ENCODE peak calls at places on chromosomes 6 and 20, in ten cellular contexts. L, I, F, K, J, B, C, Z, D and Y are unnamed samples.

GRCh38 chr20:64080013-64080812 is at the start of gene OPRL1:
- DNase-seq in L (no peak), I (peak; percentile 41), F (no peak), K (no peak), J (peak; percentile 72), B (no peak), C (no peak), Z (peak; percentile 38), D (no peak), Y (peak; percentile 50)

GRCh38 chr6:169172435-169172834 is 81.2 kb downstream of the THBS2 start:
- DNase-seq in L (peak; percentile 34), I (no peak), F (no peak), K (no peak), J (peak; percentile 58), B (peak; percentile 93), C (no peak), Z (peak; percentile 92), D (no peak), Y (no peak)

GRCh38 chr6:68233623-68234022 is 401.5 kb upstream of the ADGRB3 start:
- DNase-seq in L (no peak), I (no peak), F (peak; percentile 79), K (no peak), J (no peak), B (peak; percentile 68), C (no peak), Z (no peak), D (no peak), Y (no peak)

GRCh38 chr20:25314497-25315417 is 66.9 kb downstream of the PYGB start:
- DNase-seq in L (no peak), I (no peak), F (no peak), K (no peak), J (no peak), B (no peak), C (peak; percentile 43), Z (no peak), D (no peak), Y (no peak)

GRCh38 chr6:35084511-35085203 is 56.5 kb downstream of the TCP11 start:
- DNase-seq in L (no peak), I (no peak), F (no peak), K (peak; percentile 30), J (no peak), B (no peak), C (peak; percentile 50), Z (no peak), D (no peak), Y (no peak)

GRCh38 chr6:14944593-14944992 is 301.3 kb upstream of the JARID2 start:
- DNase-seq in L (no peak), I (no peak), F (peak; percentile 87), K (no peak), J (no peak), B (peak; percentile 10), C (no peak), Z (no peak), D (no peak), Y (no peak)

GRCh38 chr6:43896474-43896873 is 126.5 kb downstream of the VEGFA start:
- DNase-seq in L (no peak), I (no peak), F (no peak), K (no peak), J (no peak), B (no peak), C (no peak), Z (no peak), D (no peak), Y (no peak)

GRCh38 chr6:112466378-112467151 is 119.4 kb downstream of the RFPL4B start:
- DNase-seq in L (no peak), I (no peak), F (peak; percentile 83), K (no peak), J (no peak), B (peak; percentile 76), C (no peak), Z (no peak), D (peak; percentile 12), Y (no peak)

GRCh38 chr6:94361304-94362060 is 942.1 kb upstream of the EPHA7 start:
- DNase-seq in L (no peak), I (no peak), F (no peak), K (peak; percentile 46), J (no peak), B (no peak), C (no peak), Z (no peak), D (no peak), Y (no peak)

GRCh38 chr6:68634503-68635411 is at the start of gene ADGRB3:
- DNase-seq in L (peak; percentile 66), I (peak; percentile 2), F (peak; percentile 27), K (peak; percentile 88), J (peak; percentile 91), B (peak; percentile 70), C (peak; percentile 83), Z (peak; percentile 65), D (peak; percentile 90), Y (peak; percentile 27)

GRCh38 chr6:40352527-40353170 is 234.5 kb downstream of the LRFN2 start:
- DNase-seq in L (no peak), I (no peak), F (no peak), K (peak; percentile 42), J (no peak), B (no peak), C (no peak), Z (no peak), D (no peak), Y (no peak)

GRCh38 chr20:61230166-61230565 is 21.9 kb upstream of the CDH4 start:
- DNase-seq in L (no peak), I (no peak), F (no peak), K (peak; percentile 54), J (no peak), B (no peak), C (no peak), Z (no peak), D (no peak), Y (no peak)

GRCh38 chr6:1384549-1385128 is 4.7 kb upstream of the FOXF2 start:
- DNase-seq in L (no peak), I (no peak), F (no peak), K (peak; percentile 71), J (no peak), B (no peak), C (no peak), Z (no peak), D (no peak), Y (no peak)

GRCh38 chr6:18477301-18477941 is 90.3 kb downstream of the RNF144B start:
- DNase-seq in L (no peak), I (no peak), F (peak; percentile 29), K (no peak), J (no peak), B (peak; percentile 13), C (no peak), Z (no peak), D (no peak), Y (no peak)

GRCh38 chr6:31713465-31713864 is 1.7 kb upstream of the LY6G6D start:
- DNase-seq in L (no peak), I (no peak), F (no peak), K (no peak), J (no peak), B (no peak), C (no peak), Z (no peak), D (no peak), Y (no peak)

GRCh38 chr6:151300267-151300930 is 60.6 kb downstream of the AKAP12 start:
- DNase-seq in L (no peak), I (no peak), F (no peak), K (no peak), J (no peak), B (peak; percentile 79), C (no peak), Z (no peak), D (peak; percentile 3), Y (no peak)

GRCh38 chr20:8428988-8429387 is 296.9 kb downstream of the PLCB1 start:
- DNase-seq in L (no peak), I (no peak), F (no peak), K (no peak), J (no peak), B (no peak), C (no peak), Z (no peak), D (no peak), Y (no peak)

GRCh38 chr20:3919352-3919751 is 30.2 kb downstream of the PANK2 start:
- DNase-seq in L (no peak), I (no peak), F (no peak), K (no peak), J (no peak), B (peak; percentile 60), C (no peak), Z (no peak), D (no peak), Y (no peak)

GRCh38 chr20:53655909-53656652 is 62.4 kb upstream of the ZNF217 start:
- DNase-seq in L (no peak), I (no peak), F (peak; percentile 32), K (no peak), J (no peak), B (peak; percentile 57), C (no peak), Z (no peak), D (no peak), Y (no peak)

GRCh38 chr20:47761478-47762047 is 23.7 kb downstream of the SULF2 start:
- DNase-seq in L (no peak), I (no peak), F (no peak), K (peak; percentile 81), J (no peak), B (no peak), C (no peak), Z (no peak), D (no peak), Y (no peak)

GRCh38 chr6:54083301-54083700 is 27.9 kb upstream of the MLIP start:
- DNase-seq in L (no peak), I (no peak), F (no peak), K (no peak), J (no peak), B (no peak), C (no peak), Z (no peak), D (peak; percentile 79), Y (no peak)

GRCh38 chr6:166598441-166599138 is 12.1 kb upstream of the RAMACL start:
- DNase-seq in L (peak; percentile 65), I (no peak), F (peak; percentile 46), K (peak; percentile 29), J (no peak), B (peak; percentile 92), C (no peak), Z (peak; percentile 75), D (no peak), Y (no peak)

GRCh38 chr20:23920936-23921335 is 41.4 kb upstream of the CST5 start:
- DNase-seq in L (no peak), I (no peak), F (no peak), K (no peak), J (no peak), B (no peak), C (no peak), Z (no peak), D (peak; percentile 57), Y (no peak)

GRCh38 chr6:149366237-149366921 is 33.7 kb upstream of the SUMO4 start:
- DNase-seq in L (no peak), I (no peak), F (no peak), K (no peak), J (no peak), B (no peak), C (no peak), Z (no peak), D (no peak), Y (no peak)